ENCODE peak calls at places on chromosomes 2 and 18, in four cellular contexts. B, A, F and O are unnamed samples.

GRCh38 chr18:11871501-11871900 is 20.3 kb downstream of the CHMP1B start:
- DNase-seq in B (no peak), A (no peak), F (no peak), O (no peak)

GRCh38 chr2:17426708-17427107 is 91.5 kb downstream of the RAD51AP2 start:
- DNase-seq in B (no peak), A (no peak), F (no peak), O (no peak)

GRCh38 chr2:203905661-203906060 is 30.9 kb upstream of the ICOS start:
- DNase-seq in B (no peak), A (no peak), F (no peak), O (no peak)

GRCh38 chr2:1170711-1171110 is 220.1 kb downstream of the SNTG2 start:
- DNase-seq in B (no peak), A (no peak), F (no peak), O (no peak)

GRCh38 chr2:237474931-237475703 is 11.9 kb upstream of the MLPH start:
- DNase-seq in B (peak), A (peak), F (peak), O (peak)

GRCh38 chr2:42879913-42880737 is 87.7 kb upstream of the HAAO start:
- DNase-seq in B (no peak), A (no peak), F (no peak), O (no peak)

GRCh38 chr2:43276962-43277383 is 50.6 kb upstream of the ZFP36L2 start:
- DNase-seq in B (peak), A (no peak), F (peak), O (no peak)

GRCh38 chr18:2656237-2657042 is 914 bp downstream of the SMCHD1 start:
- DNase-seq in B (peak), A (no peak), F (peak), O (peak)

GRCh38 chr18:9237982-9238381 is 96.6 kb upstream of the TWSG1 start:
- DNase-seq in B (no peak), A (no peak), F (no peak), O (no peak)

GRCh38 chr2:161104054-161104553 is 56.1 kb upstream of the TANK start:
- DNase-seq in B (no peak), A (no peak), F (no peak), O (no peak)

GRCh38 chr2:239266779-239267410 is 133.9 kb downstream of the HDAC4 start:
- DNase-seq in B (no peak), A (no peak), F (no peak), O (no peak)

GRCh38 chr2:17588031-17588430 is 47.5 kb downstream of the VSNL1 start:
- DNase-seq in B (no peak), A (no peak), F (no peak), O (no peak)

GRCh38 chr18:2843161-2843560 is 3.6 kb upstream of the EMILIN2 start:
- DNase-seq in B (no peak), A (no peak), F (no peak), O (no peak)